ENCODE peak calls at places on chromosome 2, in nine cellular contexts. One of them, this sample, is unnamed.

GRCh38 chr2:240130393-240131195 is 5.5 kb downstream of the COPS9 start:
- DNase-seq in uterus: no peak
- DNase-seq in GM06990: no peak
- DNase-seq in lower lobe of right lung: peak; percentile 37
- DNase-seq in heart right ventricle: no peak
- DNase-seq in Panc1: no peak
- DNase-seq in right lobe of liver: no peak
- DNase-seq in tibial nerve: no peak
- DNase-seq in CD8-positive, alpha-beta T cell: no peak
- DNase-seq in this sample: no peak

GRCh38 chr2:164867779-164868397 is 26.3 kb upstream of the COBLL1 start:
- DNase-seq in CD8-positive, alpha-beta T cell: no peak
- DNase-seq in uterus: no peak
- DNase-seq in GM06990: no peak
- DNase-seq in lower lobe of right lung: no peak
- DNase-seq in right lobe of liver: no peak
- DNase-seq in heart right ventricle: no peak
- DNase-seq in Panc1: no peak
- DNase-seq in tibial nerve: no peak
- DNase-seq in this sample: no peak

GRCh38 chr2:99066075-99066557 is 75.4 kb upstream of the C2orf15 start:
- DNase-seq in uterus: no peak
- DNase-seq in GM06990: peak; percentile 17
- DNase-seq in Panc1: peak; percentile 20
- DNase-seq in heart right ventricle: no peak
- DNase-seq in CD8-positive, alpha-beta T cell: no peak
- DNase-seq in tibial nerve: no peak
- DNase-seq in right lobe of liver: no peak
- DNase-seq in lower lobe of right lung: no peak
- DNase-seq in this sample: no peak

GRCh38 chr2:101546376-101547058 is 71.6 kb upstream of the RFX8 start:
- DNase-seq in right lobe of liver: no peak
- DNase-seq in CD8-positive, alpha-beta T cell: no peak
- DNase-seq in uterus: no peak
- DNase-seq in heart right ventricle: no peak
- DNase-seq in GM06990: no peak
- DNase-seq in Panc1: no peak
- DNase-seq in tibial nerve: no peak
- DNase-seq in lower lobe of right lung: no peak
- DNase-seq in this sample: no peak

GRCh38 chr2:66874411-66874810 is 439.5 kb downstream of the MEIS1 start:
- DNase-seq in heart right ventricle: no peak
- DNase-seq in lower lobe of right lung: no peak
- DNase-seq in right lobe of liver: no peak
- DNase-seq in GM06990: no peak
- DNase-seq in Panc1: no peak
- DNase-seq in CD8-positive, alpha-beta T cell: no peak
- DNase-seq in tibial nerve: no peak
- DNase-seq in uterus: no peak
- DNase-seq in this sample: no peak

GRCh38 chr2:27730980-27731691 is 40.4 kb upstream of the MRPL33 start:
- DNase-seq in right lobe of liver: no peak
- DNase-seq in heart right ventricle: no peak
- DNase-seq in GM06990: no peak
- DNase-seq in tibial nerve: no peak
- DNase-seq in uterus: no peak
- DNase-seq in CD8-positive, alpha-beta T cell: no peak
- DNase-seq in lower lobe of right lung: no peak
- DNase-seq in Panc1: no peak
- DNase-seq in this sample: no peak

GRCh38 chr2:230640540-230641011 is 72.1 kb upstream of the CAB39 start:
- DNase-seq in lower lobe of right lung: no peak
- DNase-seq in uterus: no peak
- DNase-seq in tibial nerve: no peak
- DNase-seq in right lobe of liver: no peak
- DNase-seq in Panc1: no peak
- DNase-seq in GM06990: no peak
- DNase-seq in heart right ventricle: no peak
- DNase-seq in CD8-positive, alpha-beta T cell: no peak
- DNase-seq in this sample: no peak

GRCh38 chr2:233075966-233076339 is 15.8 kb downstream of the INPP5D start:
- DNase-seq in uterus: peak; percentile 3
- DNase-seq in right lobe of liver: no peak
- DNase-seq in lower lobe of right lung: no peak
- DNase-seq in tibial nerve: no peak
- DNase-seq in Panc1: no peak
- DNase-seq in CD8-positive, alpha-beta T cell: no peak
- DNase-seq in heart right ventricle: no peak
- DNase-seq in GM06990: peak; percentile 61
- DNase-seq in this sample: no peak

GRCh38 chr2:128361376-128362131 is 42.9 kb upstream of the HS6ST1 start:
- DNase-seq in CD8-positive, alpha-beta T cell: no peak
- DNase-seq in heart right ventricle: no peak
- DNase-seq in uterus: no peak
- DNase-seq in right lobe of liver: no peak
- DNase-seq in GM06990: no peak
- DNase-seq in tibial nerve: no peak
- DNase-seq in lower lobe of right lung: no peak
- DNase-seq in Panc1: no peak
- DNase-seq in this sample: no peak

GRCh38 chr2:186709529-186710455 is 15.9 kb downstream of the FAM171B start:
- DNase-seq in right lobe of liver: no peak
- DNase-seq in tibial nerve: no peak
- DNase-seq in heart right ventricle: no peak
- DNase-seq in lower lobe of right lung: no peak
- DNase-seq in Panc1: no peak
- DNase-seq in uterus: no peak
- DNase-seq in CD8-positive, alpha-beta T cell: no peak
- DNase-seq in GM06990: no peak
- DNase-seq in this sample: no peak

GRCh38 chr2:164677733-164678132 is 56.5 kb upstream of the GRB14 start:
- DNase-seq in GM06990: no peak
- DNase-seq in heart right ventricle: no peak
- DNase-seq in CD8-positive, alpha-beta T cell: no peak
- DNase-seq in tibial nerve: no peak
- DNase-seq in right lobe of liver: no peak
- DNase-seq in lower lobe of right lung: no peak
- DNase-seq in Panc1: no peak
- DNase-seq in uterus: no peak
- DNase-seq in this sample: no peak

GRCh38 chr2:75716406-75716805 is 5.7 kb upstream of the GCFC2 start:
- DNase-seq in uterus: no peak
- DNase-seq in lower lobe of right lung: no peak
- DNase-seq in Panc1: no peak
- DNase-seq in right lobe of liver: no peak
- DNase-seq in tibial nerve: no peak
- DNase-seq in heart right ventricle: no peak
- DNase-seq in GM06990: no peak
- DNase-seq in CD8-positive, alpha-beta T cell: no peak
- DNase-seq in this sample: no peak

GRCh38 chr2:68031546-68032160 is 31.2 kb downstream of the C1D start:
- DNase-seq in right lobe of liver: no peak
- DNase-seq in uterus: no peak
- DNase-seq in Panc1: peak; percentile 25
- DNase-seq in tibial nerve: peak; percentile 13
- DNase-seq in GM06990: no peak
- DNase-seq in heart right ventricle: no peak
- DNase-seq in CD8-positive, alpha-beta T cell: no peak
- DNase-seq in lower lobe of right lung: no peak
- DNase-seq in this sample: no peak

DNA sequence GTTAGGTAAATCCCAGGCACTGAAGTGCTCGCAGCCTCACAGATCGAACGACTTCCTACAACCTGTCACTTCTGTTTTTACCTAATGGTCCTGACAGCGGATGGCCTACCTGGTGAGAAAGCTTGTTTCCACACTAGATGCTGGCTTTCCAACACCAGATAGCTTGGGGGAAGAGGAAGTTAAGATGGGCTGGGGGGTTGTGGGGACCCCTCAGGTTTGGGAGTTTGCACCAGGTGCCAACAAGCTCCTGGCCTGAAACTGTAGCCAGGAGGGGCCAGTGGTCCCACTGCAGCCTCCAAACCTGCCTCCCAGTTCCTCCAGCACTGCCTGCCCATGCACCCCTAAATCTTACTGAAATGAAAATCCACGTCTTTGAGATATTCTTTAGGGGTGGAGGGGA is 3.9 kb downstream of the TMEM185B start:
- DNase-seq in tibial nerve: no peak
- DNase-seq in CD8-positive, alpha-beta T cell: no peak
- DNase-seq in right lobe of liver: no peak
- DNase-seq in GM06990: no peak
- DNase-seq in lower lobe of right lung: no peak
- DNase-seq in uterus: no peak
- DNase-seq in heart right ventricle: no peak
- DNase-seq in Panc1: no peak
- DNase-seq in this sample: no peak
- H3K36me3 ChIP-seq in tibial nerve: peaks cover 38% of the 10 kb centered on the region
- H3K36me3 ChIP-seq in CD8-positive, alpha-beta T cell: no peaks in the 10 kb centered on the region
- H3K36me3 ChIP-seq in right lobe of liver: no peaks in the 10 kb centered on the region
- H3K36me3 ChIP-seq in GM06990: peaks cover 7% of the 10 kb centered on the region
- H3K36me3 ChIP-seq in lower lobe of right lung: peaks cover 4% of the 10 kb centered on the region
- H3K36me3 ChIP-seq in uterus: no peaks in the 10 kb centered on the region
- H3K36me3 ChIP-seq in heart right ventricle: no peaks in the 10 kb centered on the region
- H3K36me3 ChIP-seq in Panc1: peaks cover 4% of the 10 kb centered on the region
- H3K36me3 ChIP-seq in this sample: no peaks in the 10 kb centered on the region

DNA sequence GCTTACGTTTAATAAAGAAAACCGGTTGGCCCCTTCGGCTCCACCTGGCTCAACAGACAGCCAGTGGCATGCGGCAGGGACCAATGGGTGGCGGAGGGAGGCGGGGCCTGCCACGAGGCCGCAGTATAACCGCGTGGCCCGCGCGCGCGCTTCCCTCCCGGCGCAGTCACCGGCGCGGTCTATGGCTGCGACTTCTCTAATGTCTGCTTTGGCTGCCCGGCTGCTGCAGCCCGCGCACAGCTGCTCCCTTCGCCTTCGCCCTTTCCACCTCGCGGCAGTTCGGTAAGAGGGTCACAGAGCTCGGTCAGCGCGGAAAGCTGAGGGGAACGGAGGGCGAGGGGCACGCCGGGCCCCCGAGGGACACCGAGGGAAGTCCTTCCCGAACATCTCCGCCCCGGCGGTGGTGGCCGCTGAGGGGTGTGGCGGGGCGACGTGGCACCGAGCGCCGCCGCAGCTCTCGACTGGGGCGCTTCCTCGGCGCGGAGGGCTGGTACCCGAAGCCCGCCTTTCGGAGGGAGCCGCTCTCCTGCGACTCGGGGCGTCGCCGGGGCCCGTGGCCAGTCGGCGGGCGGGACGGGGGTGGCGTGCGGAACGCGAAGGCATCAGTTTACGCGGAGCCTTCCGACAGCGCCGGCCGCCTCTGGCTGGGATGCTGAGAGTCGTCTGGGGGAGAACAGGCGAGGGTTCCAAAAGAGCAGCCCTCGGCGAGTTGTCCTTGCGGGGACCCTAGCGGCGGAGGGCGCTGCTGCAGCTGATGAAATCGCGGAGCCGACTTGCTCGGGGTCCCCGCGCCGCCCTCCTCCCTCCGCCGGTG is at the start of gene MTHFD2:
- DNase-seq in right lobe of liver: peak; percentile 84
- DNase-seq in Panc1: peak; percentile 50
- DNase-seq in GM06990: peak; percentile 96
- DNase-seq in tibial nerve: peak; percentile 78
- DNase-seq in lower lobe of right lung: peak; percentile 96
- DNase-seq in heart right ventricle: peak; percentile 90
- DNase-seq in uterus: peak; percentile 88
- DNase-seq in CD8-positive, alpha-beta T cell: peak; percentile 74
- DNase-seq in this sample: peak; percentile 93
- TF ChIP-seq CTCF in right lobe of liver: peak; percentile 52
- TF ChIP-seq CTCF in Panc1: peak; percentile 86
- TF ChIP-seq CTCF in GM06990: peak; percentile 90
- TF ChIP-seq CTCF in tibial nerve: peak; percentile 71
- TF ChIP-seq CTCF in lower lobe of right lung: peak; percentile 72
- TF ChIP-seq CTCF in heart right ventricle: peak; percentile 77
- TF ChIP-seq CTCF in uterus: peak; percentile 85
- TF ChIP-seq CTCF in CD8-positive, alpha-beta T cell: peak; percentile 77
- TF ChIP-seq CTCF in this sample: peak; percentile 70

DNA sequence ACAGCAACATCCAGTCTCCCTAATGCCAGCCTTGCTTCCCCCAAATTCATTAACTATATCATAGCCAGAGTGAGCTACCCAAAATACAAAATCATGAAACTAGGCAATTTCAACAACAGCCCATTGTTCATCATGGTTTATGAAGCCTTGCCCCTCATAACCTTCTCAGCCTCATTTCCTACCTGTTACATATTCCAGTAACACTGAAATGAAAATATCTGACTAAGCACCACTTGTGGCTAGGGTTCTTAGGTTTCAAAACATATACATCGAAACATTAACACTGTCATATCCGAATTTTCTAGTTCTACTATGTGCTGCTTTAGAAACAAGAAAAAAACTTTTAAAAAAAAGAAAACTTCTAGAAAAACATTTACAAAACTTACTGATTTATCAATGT is 59.5 kb downstream of the ATAD2B start:
- DNase-seq in Panc1: no peak
- DNase-seq in uterus: no peak
- DNase-seq in tibial nerve: no peak
- DNase-seq in GM06990: no peak
- DNase-seq in lower lobe of right lung: no peak
- DNase-seq in CD8-positive, alpha-beta T cell: no peak
- DNase-seq in right lobe of liver: no peak
- DNase-seq in heart right ventricle: no peak
- DNase-seq in this sample: no peak
- H3K36me3 ChIP-seq in Panc1: peaks cover 2% of the 10 kb centered on the region
- H3K36me3 ChIP-seq in uterus: no peaks in the 10 kb centered on the region
- H3K36me3 ChIP-seq in tibial nerve: peaks cover 68% of the 10 kb centered on the region
- H3K36me3 ChIP-seq in GM06990: peaks cover 4% of the 10 kb centered on the region
- H3K36me3 ChIP-seq in lower lobe of right lung: peaks cover 83% of the 10 kb centered on the region
- H3K36me3 ChIP-seq in CD8-positive, alpha-beta T cell: peaks cover 24% of the 10 kb centered on the region
- H3K36me3 ChIP-seq in right lobe of liver: peaks cover 46% of the 10 kb centered on the region
- H3K36me3 ChIP-seq in heart right ventricle: no peaks in the 10 kb centered on the region
- H3K36me3 ChIP-seq in this sample: no peaks in the 10 kb centered on the region

GRCh38 chr2:206257861-206258260 is 16.6 kb upstream of the ZDBF2 start:
- DNase-seq in heart right ventricle: no peak
- DNase-seq in Panc1: no peak
- DNase-seq in lower lobe of right lung: no peak
- DNase-seq in GM06990: no peak
- DNase-seq in tibial nerve: no peak
- DNase-seq in uterus: no peak
- DNase-seq in right lobe of liver: no peak
- DNase-seq in CD8-positive, alpha-beta T cell: no peak
- DNase-seq in this sample: no peak

GRCh38 chr2:206263959-206264603 is 10.4 kb upstream of the ZDBF2 start:
- DNase-seq in uterus: no peak
- DNase-seq in Panc1: no peak
- DNase-seq in GM06990: no peak
- DNase-seq in tibial nerve: no peak
- DNase-seq in lower lobe of right lung: no peak
- DNase-seq in right lobe of liver: no peak
- DNase-seq in CD8-positive, alpha-beta T cell: no peak
- DNase-seq in heart right ventricle: no peak
- DNase-seq in this sample: no peak

GRCh38 chr2:206257345-206257744 is 17.1 kb upstream of the ZDBF2 start:
- DNase-seq in tibial nerve: no peak
- DNase-seq in GM06990: no peak
- DNase-seq in Panc1: no peak
- DNase-seq in heart right ventricle: no peak
- DNase-seq in CD8-positive, alpha-beta T cell: no peak
- DNase-seq in right lobe of liver: no peak
- DNase-seq in lower lobe of right lung: no peak
- DNase-seq in uterus: no peak
- DNase-seq in this sample: no peak

GRCh38 chr2:206259615-206260426 is 14.6 kb upstream of the ZDBF2 start:
- DNase-seq in lower lobe of right lung: no peak
- DNase-seq in uterus: no peak
- DNase-seq in CD8-positive, alpha-beta T cell: no peak
- DNase-seq in tibial nerve: no peak
- DNase-seq in GM06990: no peak
- DNase-seq in Panc1: no peak
- DNase-seq in right lobe of liver: no peak
- DNase-seq in heart right ventricle: no peak
- DNase-seq in this sample: no peak

GRCh38 chr2:206260427-206261012 is 13.9 kb upstream of the ZDBF2 start:
- DNase-seq in Panc1: peak; percentile 7
- DNase-seq in lower lobe of right lung: no peak
- DNase-seq in heart right ventricle: no peak
- DNase-seq in GM06990: no peak
- DNase-seq in CD8-positive, alpha-beta T cell: no peak
- DNase-seq in right lobe of liver: no peak
- DNase-seq in uterus: no peak
- DNase-seq in tibial nerve: peak; percentile 15
- DNase-seq in this sample: no peak
- TF ChIP-seq CTCF in Panc1: peak; percentile 55
- TF ChIP-seq CTCF in lower lobe of right lung: peak; percentile 27
- TF ChIP-seq CTCF in heart right ventricle: peak; percentile 48
- TF ChIP-seq CTCF in GM06990: peak; percentile 60
- TF ChIP-seq CTCF in CD8-positive, alpha-beta T cell: no peak
- TF ChIP-seq CTCF in right lobe of liver: peak; percentile 42
- TF ChIP-seq CTCF in uterus: no peak
- TF ChIP-seq CTCF in tibial nerve: peak; percentile 17
- TF ChIP-seq CTCF in this sample: no peak